ENCODE peak calls at places on chromosomes 11 and 22, in four cellular contexts. O, J, Q and E are unnamed samples.

GRCh38 chr11:132234878-132235277 is 864.5 kb downstream of the NTM start:
- DNase-seq in O (no peak), J (no peak), Q (no peak), E (no peak)

GRCh38 chr22:41092847-41093371 is 517 bp downstream of the EP300 start:
- DNase-seq in O (peak; percentile 45), J (no peak), Q (no peak), E (no peak)

GRCh38 chr11:67290801-67291200 is 1.7 kb downstream of the ANKRD13D start:
- DNase-seq in O (no peak), J (no peak), Q (peak; percentile 36), E (no peak)

GRCh38 chr11:3939651-3940190 is 84.3 kb downstream of the STIM1 start:
- DNase-seq in O (no peak), J (no peak), Q (no peak), E (no peak)

GRCh38 chr11:117375960-117376359 is 48.3 kb downstream of the CEP164 start:
- DNase-seq in O (no peak), J (no peak), Q (no peak), E (no peak)

GRCh38 chr11:71086687-71087258 is 165.6 kb downstream of the SHANK2 start:
- DNase-seq in O (peak; percentile 84), J (peak; percentile 66), Q (no peak), E (peak; percentile 52)

GRCh38 chr22:36226189-36226588 is 13.1 kb downstream of the APOL2 start:
- DNase-seq in O (no peak), J (no peak), Q (no peak), E (no peak)

GRCh38 chr11:44589301-44589700 is 23.8 kb downstream of the CD82 start:
- DNase-seq in O (no peak), J (no peak), Q (no peak), E (no peak)

GRCh38 chr11:74593463-74593862 is 1.1 kb downstream of the POLD3 start:
- DNase-seq in O (no peak), J (no peak), Q (no peak), E (no peak)

GRCh38 chr22:22935546-22936157 is 48.0 kb downstream of the IGLL5 start:
- DNase-seq in O (no peak), J (no peak), Q (no peak), E (no peak)

GRCh38 chr11:77147036-77147315 is 18.9 kb downstream of the MYO7A start:
- DNase-seq in O (no peak), J (no peak), Q (no peak), E (no peak)

GRCh38 chr11:1204381-1205101 is 18.3 kb upstream of the MUC5B start:
- DNase-seq in O (no peak), J (no peak), Q (no peak), E (no peak)